ENCODE peak calls at places on chromosomes 16 and 17, in nine cellular contexts. N, K, D, Q, O, X, J, Y and I are unnamed samples. For H3K4me1, the result is how much of the 10 kb centered on the place peaks cover.

GRCh38 chr17:49371178-49371834 is 9.3 kb upstream of the ZNF652 start:
- DNase-seq in N (no peak), K (no peak), D (no peak), Q (no peak), O (no peak), X (no peak), J (no peak), Y (no peak), I (no peak)

GRCh38 chr16:31094088-31094423 is 541 bp downstream of the VKORC1 start:
- DNase-seq in N (peak), K (no peak), D (no peak), Q (no peak), O (no peak), X (no peak), J (no peak), Y (peak), I (no peak)

GRCh38 chr17:82380860-82381702 is 9.5 kb downstream of the UTS2R start:
- DNase-seq in N (no peak), K (peak), D (no peak), Q (no peak), O (no peak), X (no peak), J (no peak), Y (no peak), I (no peak)

GRCh38 chr17:69857412-69857835 is 217.6 kb upstream of the KCNJ16 start:
- DNase-seq in N (no peak), K (peak), D (no peak), Q (no peak), O (no peak), X (no peak), J (no peak), Y (no peak), I (no peak)

GRCh38 chr16:66290431-66290830 is 76.1 kb upstream of the CDH5 start:
- DNase-seq in N (no peak), K (no peak), D (no peak), Q (no peak), O (no peak), X (no peak), J (no peak), Y (no peak), I (no peak)

GRCh38 chr17:77425791-77426641 is 285.2 kb downstream of the SEC14L1 start:
- DNase-seq in N (no peak), K (peak), D (no peak), Q (peak), O (no peak), X (peak), J (no peak), Y (no peak), I (peak)

GRCh38 chr16:10817963-10818941 is at the start of gene TVP23A:
- DNase-seq in N (peak), K (no peak), D (no peak), Q (no peak), O (no peak), X (no peak), J (no peak), Y (no peak), I (no peak)

GRCh38 chr17:79619636-79620206 is 8.9 kb upstream of the RBFOX3 start:
- DNase-seq in N (peak), K (no peak), D (no peak), Q (no peak), O (no peak), X (no peak), J (no peak), Y (peak), I (peak)

GRCh38 chr17:73772107-73772705 is 128.0 kb upstream of the SDK2 start:
- DNase-seq in N (no peak), K (no peak), D (no peak), Q (no peak), O (no peak), X (no peak), J (no peak), Y (no peak), I (no peak)

GRCh38 chr16:89202422-89203215 is 2.3 kb upstream of the SLC22A31 start:
- DNase-seq in N (no peak), K (no peak), D (no peak), Q (no peak), O (no peak), X (no peak), J (no peak), Y (no peak), I (no peak)

GRCh38 chr17:77445908-77446535 is 305.3 kb downstream of the SEC14L1 start:
- DNase-seq in N (peak), K (peak), D (no peak), Q (no peak), O (no peak), X (no peak), J (no peak), Y (no peak), I (no peak)

DNA sequence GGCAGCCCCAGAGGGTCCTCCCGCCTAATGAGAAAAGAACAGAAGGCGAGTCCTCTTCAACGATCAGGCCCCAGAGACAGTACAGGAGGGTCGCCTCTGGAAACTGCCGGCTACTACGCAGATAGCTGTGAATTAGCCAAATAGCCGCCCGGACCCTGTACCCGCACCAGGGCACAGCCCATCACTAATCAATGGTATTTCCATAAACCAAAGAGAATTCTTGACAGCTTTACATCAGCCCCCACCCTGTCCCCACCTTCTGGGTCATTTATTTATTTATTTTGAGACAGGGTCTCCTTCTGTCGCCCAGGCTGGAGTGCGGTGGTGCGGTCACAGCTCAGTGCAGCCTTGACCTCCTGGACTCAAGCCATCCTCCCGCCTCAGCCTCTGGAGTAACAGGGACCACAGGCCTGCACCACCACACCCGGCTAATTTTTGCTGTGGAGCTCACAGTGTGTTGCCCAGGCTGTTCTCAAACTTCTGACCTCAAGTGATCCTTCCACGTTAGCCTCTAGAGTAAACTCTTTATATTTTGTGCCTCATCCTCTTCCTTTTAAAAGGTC is 805 bp upstream of the CLCN7 start:
- DNase-seq in N (no peak), K (no peak), D (no peak), Q (no peak), O (no peak), X (no peak), J (no peak), Y (no peak), I (no peak)
- H3K4me1 ChIP-seq in N (under half), K (under half), D (under half), Q (under half), O (under half), X (under half), J (under half), Y (under half), I (under half)

DNA sequence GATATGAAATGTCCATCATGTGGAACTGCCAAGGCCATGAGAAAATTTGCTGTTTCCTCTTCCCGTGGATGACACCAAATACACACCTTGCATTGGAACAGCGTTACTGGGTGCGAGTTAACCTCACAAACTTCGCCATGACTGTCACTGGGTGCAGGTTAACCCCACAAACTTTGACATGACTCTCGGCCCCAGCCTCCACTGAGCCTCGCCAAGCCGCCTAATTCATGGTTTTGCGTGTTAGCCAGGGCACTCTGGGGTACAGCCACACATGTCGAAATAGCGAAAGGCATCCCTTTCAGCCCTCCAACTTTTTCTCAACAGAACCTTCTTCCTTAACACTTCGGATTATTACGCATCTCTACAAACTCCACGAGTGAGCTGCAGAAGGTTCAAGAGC is 10.6 kb upstream of the KCTD5 start:
- DNase-seq in N (no peak), K (no peak), D (no peak), Q (no peak), O (no peak), X (no peak), J (no peak), Y (no peak), I (no peak)
- H3K4me3 ChIP-seq in N (no peak), K (no peak), D (no peak), Q (no peak), O (peak), X (no peak), J (no peak), Y (peak), I (no peak)

GRCh38 chr17:59722623-59723022 is 15.2 kb downstream of the VMP1 start:
- DNase-seq in N (no peak), K (no peak), D (no peak), Q (no peak), O (no peak), X (no peak), J (no peak), Y (no peak), I (no peak)
- H3K4me1 ChIP-seq in N (under half), K (under half), D (under half), Q (under half), O (under half), X (under half), J (half or more), Y (under half), I (under half)

GRCh38 chr16:12901597-12902436 is at the start of gene SHISA9:
- DNase-seq in N (no peak), K (no peak), D (no peak), Q (no peak), O (no peak), X (no peak), J (no peak), Y (no peak), I (no peak)

GRCh38 chr16:12903325-12904040 is 2.1 kb downstream of the SHISA9 start:
- DNase-seq in N (no peak), K (no peak), D (no peak), Q (no peak), O (no peak), X (no peak), J (no peak), Y (no peak), I (no peak)

GRCh38 chr16:12901204-12901596 is 198 bp upstream of the SHISA9 start:
- DNase-seq in N (no peak), K (no peak), D (no peak), Q (no peak), O (no peak), X (no peak), J (no peak), Y (no peak), I (no peak)

GRCh38 chr16:12904041-12904671 is 2.8 kb downstream of the SHISA9 start:
- DNase-seq in N (no peak), K (no peak), D (no peak), Q (no peak), O (no peak), X (no peak), J (no peak), Y (no peak), I (no peak)

GRCh38 chr16:12902511-12903324 is 1.3 kb downstream of the SHISA9 start:
- DNase-seq in N (no peak), K (no peak), D (no peak), Q (no peak), O (no peak), X (no peak), J (no peak), Y (no peak), I (no peak)
- H3K4me3 ChIP-seq in N (no peak), K (no peak), D (no peak), Q (peak), O (no peak), X (no peak), J (peak), Y (no peak), I (no peak)

DNA sequence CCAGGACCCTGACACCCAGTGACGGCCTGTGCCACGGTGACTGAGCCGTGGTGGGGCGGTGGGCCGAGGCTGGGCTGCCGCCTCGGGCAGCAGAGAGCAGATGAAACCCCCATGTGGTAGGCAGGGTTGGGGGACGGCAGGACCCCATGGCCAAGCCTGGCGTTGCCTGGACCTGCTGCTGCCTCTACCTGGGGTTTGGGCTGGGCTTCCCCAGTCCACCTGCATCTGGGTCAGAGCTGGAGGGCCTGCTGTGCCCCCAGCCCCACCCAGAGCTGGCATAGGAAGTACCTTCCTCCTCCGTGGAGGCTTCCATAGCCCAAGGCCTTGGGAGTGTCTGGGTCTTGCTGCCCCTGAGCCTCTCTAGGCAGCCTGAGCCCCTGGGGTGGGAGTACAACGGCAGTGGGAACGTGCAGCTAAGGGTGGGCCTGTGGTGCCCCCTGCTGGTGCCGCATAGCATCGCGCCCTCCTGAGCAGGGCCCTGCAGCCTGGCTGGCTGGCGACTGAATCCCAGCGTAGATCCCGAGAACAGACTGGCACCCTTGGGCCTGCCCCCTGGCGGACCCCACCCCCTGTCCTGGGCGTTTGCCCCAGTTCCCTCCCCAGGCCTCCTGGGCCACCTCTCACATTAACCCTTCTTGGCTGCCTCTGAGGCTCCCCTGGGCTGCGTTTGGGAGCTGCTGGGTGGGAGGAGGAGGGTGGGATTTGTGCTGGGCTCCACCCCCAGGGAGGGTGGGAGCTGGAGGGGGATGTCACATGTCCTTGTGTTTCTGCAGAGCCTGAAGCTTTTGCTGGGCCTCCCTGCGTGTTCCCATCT is 12.6 kb upstream of the ATP6V0C start:
- DNase-seq in N (peak), K (peak), D (peak), Q (peak), O (no peak), X (peak), J (peak), Y (peak), I (peak)
- H3K4me1 ChIP-seq in N (under half), K (under half), D (under half), Q (under half), O (under half), X (under half), J (under half), Y (under half), I (under half)

DNA sequence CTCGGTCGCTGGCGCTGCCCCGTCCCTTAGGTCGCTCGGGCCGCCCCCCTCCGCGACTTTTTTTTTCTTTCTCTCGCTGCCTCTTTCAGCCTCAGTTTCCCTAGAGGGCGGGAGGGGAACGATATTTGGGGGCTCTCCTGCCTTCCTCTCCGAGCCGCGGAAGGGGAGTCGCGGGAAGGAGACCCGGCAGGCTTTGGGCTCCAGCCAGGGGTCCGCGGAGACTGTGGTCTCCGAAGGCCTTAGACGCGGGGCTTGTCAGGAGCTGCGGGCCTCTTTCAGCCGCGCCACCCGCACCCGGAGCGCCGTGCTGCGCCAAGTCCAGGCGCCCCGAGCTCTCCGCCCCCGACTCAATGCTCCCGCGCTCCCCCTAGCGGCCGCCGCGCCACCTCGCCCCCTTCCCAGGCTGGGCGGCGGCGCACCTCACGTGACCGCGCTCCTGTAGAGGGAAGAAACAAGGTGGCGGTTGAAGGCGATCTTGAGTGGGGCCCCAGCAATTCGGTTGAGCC is at the start of gene LRRC37B:
- DNase-seq in N (peak), K (peak), D (peak), Q (peak), O (no peak), X (peak), J (peak), Y (peak), I (peak)
- H3K4me3 ChIP-seq in N (peak), K (peak), D (peak), Q (peak), O (peak), X (peak), J (peak), Y (peak), I (peak)

DNA sequence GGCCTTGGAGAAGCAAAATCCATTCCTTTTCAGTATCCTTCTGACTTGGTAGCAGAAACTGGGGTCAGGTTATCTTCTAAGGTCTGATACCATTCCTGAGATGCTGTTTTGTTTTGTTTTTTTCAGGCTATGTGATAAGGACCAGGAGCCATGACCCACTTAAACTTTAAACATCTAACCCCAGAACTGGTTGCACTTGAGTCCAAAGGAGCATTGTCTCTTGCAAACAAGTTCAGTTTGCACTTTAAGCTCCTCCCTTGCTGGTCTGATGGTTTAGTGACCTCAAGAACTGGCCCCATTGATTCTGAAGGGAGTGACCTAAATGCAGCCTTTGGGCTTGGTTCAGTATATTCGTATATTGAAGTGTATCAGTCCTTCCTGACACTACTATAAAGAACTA is 75.2 kb downstream of the ERCC4 start:
- DNase-seq in N (no peak), K (no peak), D (no peak), Q (no peak), O (no peak), X (no peak), J (no peak), Y (no peak), I (no peak)
- H3K4me1 ChIP-seq in N (under half), K (under half), D (under half), Q (under half), O (under half), X (under half), J (under half), Y (under half), I (under half)

GRCh38 chr16:3601614-3602319 is 9.6 kb downstream of the SLX4 start:
- DNase-seq in N (no peak), K (no peak), D (no peak), Q (no peak), O (no peak), X (no peak), J (no peak), Y (no peak), I (no peak)
- H3K4me3 ChIP-seq in N (no peak), K (no peak), D (no peak), Q (no peak), O (no peak), X (no peak), J (no peak), Y (no peak), I (no peak)

GRCh38 chr16:57995721-57996405 is 4.6 kb downstream of the ZNF319 start:
- DNase-seq in N (no peak), K (no peak), D (no peak), Q (no peak), O (no peak), X (no peak), J (no peak), Y (no peak), I (no peak)
- H3K4me1 ChIP-seq in N (under half), K (under half), D (half or more), Q (under half), O (under half), X (under half), J (under half), Y (under half), I (under half)

GRCh38 chr17:46851029-46851741 is at the start of gene WNT9B:
- DNase-seq in N (no peak), K (no peak), D (no peak), Q (peak), O (no peak), X (peak), J (no peak), Y (no peak), I (no peak)
- H3K4me3 ChIP-seq in N (no peak), K (peak), D (no peak), Q (peak), O (peak), X (peak), J (peak), Y (peak), I (no peak)